ENCODE peak calls at places on chromosomes 2 and 18, in nine cellular contexts. A is suprapubic skin, O is transverse colon, C is sigmoid colon, X is stomach, S is H1, T is HepG2, I is K562, P is GM12878. G is an unnamed sample.

GRCh38 chr2:165238295-165238694 is 919 bp upstream of the SCN2A start:
- DNase-seq in O (no peak), T (no peak), I (peak; percentile 11), A (no peak), C (no peak), P (no peak), X (no peak), S (no peak), G (no peak)

GRCh38 chr18:9615973-9616559 is 1.7 kb upstream of the PPP4R1 start:
- DNase-seq in T (no peak), X (no peak), I (no peak), A (no peak), S (no peak), P (no peak), C (no peak), O (no peak), G (no peak)

GRCh38 chr18:60935046-60935445 is 398.2 kb upstream of the CDH20 start:
- DNase-seq in P (no peak), T (no peak), A (no peak), I (no peak), S (no peak), C (no peak), X (no peak), O (no peak), G (no peak)

GRCh38 chr18:48065601-48065995 is 135.1 kb upstream of the SMAD2 start:
- DNase-seq in C (no peak), X (no peak), I (no peak), P (no peak), O (no peak), S (no peak), T (no peak), A (peak; percentile 50), G (no peak)

GRCh38 chr2:174342600-174343342 is 8.0 kb downstream of the SP9 start:
- DNase-seq in C (no peak), P (no peak), A (no peak), I (no peak), O (no peak), X (no peak), S (no peak), T (no peak), G (no peak)

GRCh38 chr2:98175811-98176210 is 88.8 kb downstream of the VWA3B start:
- DNase-seq in S (no peak), C (no peak), I (no peak), O (peak; percentile 63), A (no peak), T (no peak), X (no peak), P (no peak), G (no peak)

GRCh38 chr2:10048501-10049171 is 5.3 kb downstream of the KLF11 start:
- DNase-seq in T (no peak), X (no peak), C (no peak), S (no peak), O (no peak), P (no peak), I (no peak), A (no peak), G (no peak)

GRCh38 chr2:12587729-12588522 is 128.8 kb upstream of the TRIB2 start:
- DNase-seq in T (no peak), O (peak; percentile 27), I (no peak), P (peak; percentile 49), C (peak; percentile 82), X (no peak), S (no peak), A (no peak), G (peak; percentile 25)

GRCh38 chr18:459801-460200 is 40.7 kb downstream of the COLEC12 start:
- DNase-seq in X (no peak), S (no peak), T (no peak), A (no peak), O (no peak), P (no peak), I (no peak), C (no peak), G (no peak)

GRCh38 chr2:179910735-179911113 is 49.3 kb upstream of the ZNF385B start:
- DNase-seq in C (no peak), O (no peak), A (no peak), P (no peak), X (no peak), T (no peak), S (no peak), I (no peak), G (no peak)

GRCh38 chr2:158970522-158970855 is 2.0 kb downstream of the TANC1 start:
- DNase-seq in T (no peak), S (no peak), C (no peak), X (no peak), O (no peak), P (no peak), I (no peak), A (no peak), G (no peak)

GRCh38 chr2:158969162-158969716 is 799 bp downstream of the TANC1 start:
- DNase-seq in O (no peak), A (no peak), X (no peak), I (no peak), T (no peak), S (peak; percentile 68), P (no peak), C (no peak), G (peak; percentile 82)

GRCh38 chr2:158967731-158968395 is 577 bp upstream of the TANC1 start:
- DNase-seq in T (no peak), P (no peak), I (no peak), C (peak; percentile 76), X (peak; percentile 40), O (peak; percentile 52), S (peak; percentile 71), A (peak; percentile 69), G (peak; percentile 84)

GRCh38 chr2:158968396-158969161 is at the start of gene TANC1:
- DNase-seq in T (peak; percentile 77), X (peak; percentile 96), I (peak; percentile 66), A (peak; percentile 95), C (peak; percentile 96), P (peak; percentile 17), O (peak; percentile 96), S (peak; percentile 89), G (peak; percentile 97)

GRCh38 chr2:158969717-158970521 is 1.5 kb downstream of the TANC1 start:
- DNase-seq in S (no peak), A (peak; percentile 65), O (peak; percentile 51), X (peak; percentile 63), C (peak; percentile 70), I (no peak), T (no peak), P (no peak), G (peak; percentile 47)
- TF ChIP-seq EP300 in S (no peak), A (no peak), O (no peak), X (no peak), C (no peak), I (no peak), T (no peak), P (no peak), G (no peak)

GRCh38 chr2:150165988-150166965 is 321.2 kb downstream of the RND3 start:
- DNase-seq in O (no peak), S (no peak), P (no peak), T (peak; percentile 12), I (peak; percentile 22), A (no peak), X (peak; percentile 73), C (peak; percentile 74), G (no peak)
- TF ChIP-seq POLR2AphosphoS5 in O (no peak), S (no peak), P (no peak), T (no peak), I (no peak), A (no peak), X (peak; percentile 34), C (peak; percentile 76), G (no peak)

GRCh38 chr2:108987111-108987510 is 1.9 kb downstream of the EDAR start:
- DNase-seq in I (no peak), C (no peak), X (no peak), S (no peak), O (no peak), T (no peak), A (no peak), P (no peak), G (no peak)
- TF ChIP-seq POLR2A in I (no peak), C (no peak), X (no peak), S (no peak), O (no peak), T (no peak), A (no peak), P (no peak), G (no peak)

GRCh38 chr18:66124394-66124793 is 373.6 kb downstream of the CDH7 start:
- DNase-seq in T (peak; percentile 1), X (no peak), O (no peak), A (no peak), C (no peak), S (no peak), P (no peak), I (no peak), G (no peak)

DNA sequence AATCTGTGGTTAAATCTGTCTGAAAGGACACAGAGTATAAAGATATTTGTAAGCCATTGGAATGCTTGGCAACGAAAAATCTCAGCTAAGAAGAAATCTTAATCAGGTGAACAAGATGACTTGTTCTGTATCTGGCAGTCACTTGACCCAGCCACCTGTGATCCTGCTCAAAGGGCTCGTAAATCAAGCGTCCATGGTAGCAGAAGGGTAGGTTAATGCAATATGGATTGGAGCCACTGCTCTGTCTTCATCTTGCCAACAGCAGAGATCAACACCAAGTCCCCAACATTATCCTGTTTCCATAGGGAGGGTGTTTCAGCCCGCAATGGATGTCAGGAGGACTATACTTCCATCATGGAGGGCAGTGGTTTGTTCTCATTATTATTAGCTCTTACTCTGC is 378.4 kb downstream of the CDH7 start:
- DNase-seq in A (no peak), C (no peak), X (no peak), I (no peak), P (no peak), S (no peak), O (no peak), T (no peak), G (no peak)
- TF ChIP-seq EP300 in A (no peak), C (no peak), X (no peak), I (no peak), P (no peak), S (no peak), O (no peak), T (no peak), G (no peak)

GRCh38 chr2:96248624-96249023 is 17.2 kb downstream of the TMEM127 start:
- DNase-seq in P (no peak), T (no peak), X (no peak), S (no peak), O (no peak), C (peak; percentile 38), A (no peak), I (no peak), G (no peak)

GRCh38 chr2:96247896-96248295 is 17.9 kb downstream of the TMEM127 start:
- DNase-seq in S (no peak), C (peak; percentile 48), P (no peak), A (no peak), T (no peak), O (no peak), I (no peak), X (no peak), G (no peak)

GRCh38 chr2:96251721-96252292 is 14.0 kb downstream of the TMEM127 start:
- DNase-seq in X (peak; percentile 61), O (peak; percentile 27), I (peak; percentile 42), T (peak; percentile 84), P (no peak), S (no peak), A (no peak), C (peak; percentile 75), G (no peak)

GRCh38 chr2:96250188-96250587 is 15.6 kb downstream of the TMEM127 start:
- DNase-seq in O (no peak), S (no peak), T (no peak), I (no peak), X (no peak), A (no peak), P (no peak), C (peak; percentile 37), G (no peak)

GRCh38 chr2:96249654-96250053 is 16.1 kb downstream of the TMEM127 start:
- DNase-seq in C (peak; percentile 70), S (no peak), T (no peak), X (no peak), O (no peak), A (no peak), I (no peak), P (no peak), G (no peak)
- TF ChIP-seq POLR2AphosphoS5 in C (no peak), S (no peak), T (no peak), X (no peak), O (no peak), A (no peak), I (peak; percentile 10), P (no peak), G (no peak)

G was measured in upper lobe of left lung.